ENCODE peak calls at places on chromosomes 12 and 14, in four cellular contexts. H, Y, X and W are unnamed samples. For H3K4me1, the result is how much of the 10 kb centered on the place peaks cover.

GRCh38 chr14:74299061-74299545 is 3.6 kb downstream of the ABCD4 start:
- DNase-seq in X (no peak), Y (no peak), H (no peak), W (no peak)

GRCh38 chr14:66224492-66225178 is 261.5 kb upstream of the CCDC196 start:
- DNase-seq in X (no peak), H (no peak), Y (no peak), W (no peak)

GRCh38 chr12:11901687-11902524 is 168.8 kb upstream of the BCL2L14 start:
- DNase-seq in H (no peak), Y (no peak), X (no peak), W (no peak)

GRCh38 chr14:60276347-60276746 is 27.3 kb downstream of the PPM1A start:
- DNase-seq in Y (no peak), X (no peak), H (no peak), W (no peak)

GRCh38 chr14:54259821-54260220 is 137.0 kb upstream of the CDKN3 start:
- DNase-seq in X (no peak), H (no peak), Y (no peak), W (no peak)

GRCh38 chr12:24997970-24998582 is 49.2 kb upstream of the BCAT1 start:
- DNase-seq in Y (no peak), X (no peak), H (no peak), W (no peak)

GRCh38 chr12:25591132-25591531 is 38.0 kb upstream of the LMNTD1 start:
- DNase-seq in Y (no peak), X (no peak), H (no peak), W (no peak)

GRCh38 chr14:77615231-77616132 is 955 bp downstream of the SPTLC2 start:
- DNase-seq in Y (no peak), X (no peak), H (no peak), W (no peak)

GRCh38 chr12:6062427-6063378 is 61.8 kb downstream of the VWF start:
- DNase-seq in Y (no peak), H (no peak), X (no peak), W (no peak)

GRCh38 chr12:3726455-3726854 is 26.5 kb downstream of the CRACR2A start:
- DNase-seq in H (no peak), Y (no peak), X (no peak), W (no peak)

GRCh38 chr14:68283378-68284123 is 464.0 kb downstream of the RAD51B start:
- DNase-seq in Y (no peak), H (no peak), X (peak), W (no peak)

GRCh38 chr14:70448633-70449032 is 3.3 kb upstream of the ADAM21 start:
- DNase-seq in Y (no peak), X (no peak), H (no peak), W (no peak)

GRCh38 chr12:68620528-68620927 is 9.8 kb downstream of the RAP1B start:
- DNase-seq in Y (no peak), X (no peak), H (no peak), W (no peak)

GRCh38 chr14:35158951-35159653 is 36.8 kb downstream of the PRORP start:
- DNase-seq in H (no peak), Y (no peak), X (no peak), W (no peak)

GRCh38 chr12:96238336-96239031 is 44.3 kb downstream of the ELK3 start:
- DNase-seq in Y (no peak), X (peak), H (no peak), W (no peak)
- H3K4me1 ChIP-seq in Y (under half), X (half or more), H (half or more), W (under half)

DNA sequence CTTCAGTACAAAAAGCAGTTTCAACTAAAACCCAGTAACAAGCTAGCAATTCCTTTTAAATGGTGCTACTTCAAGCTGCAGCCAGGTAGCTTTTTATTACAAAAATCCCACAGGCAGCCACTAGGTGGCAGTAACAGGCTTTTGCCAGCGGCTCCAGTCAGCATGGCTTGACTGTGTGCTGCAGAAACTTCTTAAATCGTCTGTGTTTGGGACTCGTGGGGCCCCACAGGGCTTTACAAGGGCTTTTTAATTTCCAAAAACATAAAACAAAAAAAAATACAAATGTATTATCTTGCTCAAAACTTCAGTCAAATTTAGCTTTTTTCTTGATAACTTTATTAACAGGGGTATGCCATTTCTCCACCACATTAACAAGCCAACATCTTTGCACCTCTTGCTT is 3.6 kb upstream of the CLEC4E start:
- DNase-seq in X (no peak), Y (peak), H (peak), W (no peak)
- H3K4me3 ChIP-seq in X (no peak), Y (no peak), H (no peak), W (peak)

GRCh38 chr12:238116-238515 is 24.2 kb upstream of the SLC6A12 start:
- DNase-seq in H (no peak), X (no peak), Y (no peak), W (no peak)

GRCh38 chr12:236445-236844 is 22.5 kb upstream of the SLC6A12 start:
- DNase-seq in H (no peak), Y (no peak), X (no peak), W (no peak)

GRCh38 chr12:234891-235415 is 21.0 kb upstream of the SLC6A12 start:
- DNase-seq in X (no peak), H (no peak), Y (no peak), W (no peak)

GRCh38 chr12:238736-239398 is 23.8 kb downstream of the SLC6A13 start:
- DNase-seq in Y (no peak), H (no peak), X (no peak), W (no peak)

DNA sequence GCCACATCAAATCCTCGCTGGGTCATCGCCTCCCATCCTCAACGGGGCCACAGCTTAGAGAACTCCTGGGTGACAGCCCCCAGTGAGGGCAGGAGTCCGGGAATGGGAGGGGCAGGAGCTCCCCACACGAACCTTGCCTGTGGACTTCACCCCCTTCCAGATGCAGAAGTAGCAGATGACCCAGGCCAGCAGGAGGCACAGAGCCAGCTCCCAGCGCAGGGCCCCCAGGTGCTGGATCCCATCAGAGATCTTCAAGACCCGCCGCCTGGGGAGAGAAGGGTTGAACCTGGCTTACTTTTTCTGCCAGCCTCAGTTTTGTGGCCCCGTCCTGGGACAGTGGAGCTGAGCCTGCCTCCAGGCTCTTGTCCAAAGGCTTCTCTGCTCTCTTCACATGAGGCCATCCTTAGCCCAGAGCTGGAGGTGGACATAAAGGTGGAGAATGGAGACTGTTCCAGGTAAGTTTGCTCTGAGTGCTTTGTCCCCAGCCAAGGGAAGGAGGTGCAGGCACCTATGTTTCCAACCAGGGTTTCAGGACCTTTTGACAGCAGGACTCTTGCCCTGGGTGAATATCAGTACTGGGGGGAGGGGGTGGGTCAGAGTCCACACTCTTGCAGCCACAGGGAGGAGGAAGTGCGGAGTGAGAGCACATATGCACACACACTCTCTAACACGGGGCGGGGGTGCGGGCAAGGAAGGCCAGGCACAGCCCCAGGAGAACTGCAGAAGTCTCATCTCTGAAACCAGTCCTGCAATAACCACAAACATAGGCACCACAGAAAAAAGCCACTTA is 23.3 kb upstream of the SLC6A12 start:
- DNase-seq in Y (no peak), X (no peak), H (no peak), W (no peak)
- H3K4me1 ChIP-seq in Y (under half), X (under half), H (under half), W (under half)

DNA sequence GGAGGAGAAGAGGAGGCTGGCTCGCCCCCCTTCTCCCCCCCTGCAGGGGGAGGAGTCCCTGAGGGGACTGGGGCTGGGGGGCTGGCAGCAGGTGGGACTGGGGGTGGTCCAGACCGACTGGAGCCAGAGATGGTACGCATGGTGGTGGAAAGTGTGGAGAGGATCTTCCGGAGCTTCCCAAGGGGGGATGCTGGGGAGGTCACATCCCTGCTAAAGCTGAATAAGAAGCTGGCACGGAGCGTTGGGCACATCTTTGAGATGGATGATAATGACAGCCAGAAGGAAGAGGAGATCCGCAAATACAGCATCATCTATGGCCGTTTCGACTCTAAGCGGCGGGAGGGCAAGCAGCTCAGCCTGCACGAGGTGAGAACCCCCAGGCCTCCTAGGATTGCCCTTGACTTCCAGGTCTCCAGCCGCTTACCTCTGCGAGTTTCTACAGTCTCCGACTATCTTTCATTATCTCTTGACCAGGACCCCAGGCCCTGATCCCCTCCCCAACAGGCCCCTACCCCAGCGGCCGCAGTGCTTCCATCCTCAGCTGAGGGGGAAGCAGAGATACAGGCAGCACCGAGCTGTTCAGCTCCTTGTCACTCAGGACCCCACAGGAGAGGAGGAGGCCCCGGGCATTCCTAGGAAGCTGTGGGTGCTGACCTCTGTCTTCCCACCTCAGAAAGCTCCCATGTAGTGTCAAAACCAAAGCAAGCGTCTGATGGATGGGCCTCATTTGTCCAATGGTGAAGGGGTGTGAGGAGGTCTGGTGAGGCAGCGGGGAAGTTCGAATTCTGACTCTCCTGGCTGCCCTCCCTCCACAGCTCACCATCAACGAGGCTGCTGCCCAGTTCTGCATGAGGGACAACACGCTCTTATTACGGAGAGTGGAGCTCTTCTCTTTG is 3.0 kb downstream of the NAB2 start:
- DNase-seq in H (no peak), X (no peak), Y (no peak), W (no peak)
- H3K4me3 ChIP-seq in H (no peak), X (peak), Y (no peak), W (peak)